ENCODE peak calls at places on chromosome 12, in six cellular contexts. X, M, Q, I, N and G are unnamed samples.

GRCh38 chr12:21169878-21170472 is 39.0 kb downstream of the SLCO1B1 start:
- DNase-seq in I (no peak), Q (peak; percentile 97), M (no peak), N (peak; percentile 5), X (peak; percentile 53), G (no peak)

GRCh38 chr12:42568952-42569916 is 20.3 kb downstream of the PRICKLE1 start:
- DNase-seq in N (no peak), I (no peak), M (no peak), Q (peak; percentile 44), X (no peak), G (no peak)

GRCh38 chr12:32983968-32984367 is 87.4 kb upstream of the PKP2 start:
- DNase-seq in Q (peak; percentile 70), M (no peak), N (no peak), I (no peak), X (no peak), G (no peak)

GRCh38 chr12:76784600-76785051 is 20.7 kb downstream of the ZDHHC17 start:
- DNase-seq in Q (no peak), X (no peak), M (no peak), I (no peak), N (no peak), G (no peak)

GRCh38 chr12:90062799-90063198 is 354.2 kb upstream of the ATP2B1 start:
- DNase-seq in X (no peak), M (no peak), I (no peak), N (no peak), Q (no peak), G (no peak)

GRCh38 chr12:24172773-24173447 is 223.4 kb upstream of the SOX5 start:
- DNase-seq in I (no peak), N (no peak), X (no peak), M (no peak), Q (no peak), G (no peak)

GRCh38 chr12:26787125-26787495 is 45.9 kb downstream of the ITPR2 start:
- DNase-seq in X (no peak), M (no peak), I (no peak), Q (peak; percentile 69), N (no peak), G (no peak)

GRCh38 chr12:2306012-2306411 is 253.2 kb downstream of the CACNA1C start:
- DNase-seq in I (no peak), M (no peak), N (no peak), X (no peak), Q (peak; percentile 94), G (no peak)

GRCh38 chr12:75658826-75659823 is 147.7 kb upstream of the KRR1 start:
- DNase-seq in I (no peak), M (no peak), X (peak; percentile 31), Q (no peak), N (no peak), G (no peak)

GRCh38 chr12:126354633-126355032 is 1289.4 kb downstream of the AACS start:
- DNase-seq in N (no peak), X (no peak), I (no peak), M (no peak), Q (no peak), G (no peak)

GRCh38 chr12:130813949-130814348 is 25.1 kb downstream of the STX2 start:
- DNase-seq in N (no peak), Q (no peak), M (no peak), I (no peak), X (no peak), G (no peak)

GRCh38 chr12:78099806-78100205 is 269.1 kb downstream of the NAV3 start:
- DNase-seq in N (no peak), I (no peak), X (no peak), Q (no peak), M (no peak), G (no peak)

GRCh38 chr12:124151583-124151982 is 143.3 kb upstream of the RFLNA start:
- DNase-seq in X (no peak), M (no peak), Q (no peak), N (no peak), I (no peak), G (no peak)

GRCh38 chr12:92404259-92404894 is 258.7 kb upstream of the BTG1 start:
- DNase-seq in N (no peak), X (no peak), Q (no peak), I (no peak), M (no peak), G (no peak)

DNA sequence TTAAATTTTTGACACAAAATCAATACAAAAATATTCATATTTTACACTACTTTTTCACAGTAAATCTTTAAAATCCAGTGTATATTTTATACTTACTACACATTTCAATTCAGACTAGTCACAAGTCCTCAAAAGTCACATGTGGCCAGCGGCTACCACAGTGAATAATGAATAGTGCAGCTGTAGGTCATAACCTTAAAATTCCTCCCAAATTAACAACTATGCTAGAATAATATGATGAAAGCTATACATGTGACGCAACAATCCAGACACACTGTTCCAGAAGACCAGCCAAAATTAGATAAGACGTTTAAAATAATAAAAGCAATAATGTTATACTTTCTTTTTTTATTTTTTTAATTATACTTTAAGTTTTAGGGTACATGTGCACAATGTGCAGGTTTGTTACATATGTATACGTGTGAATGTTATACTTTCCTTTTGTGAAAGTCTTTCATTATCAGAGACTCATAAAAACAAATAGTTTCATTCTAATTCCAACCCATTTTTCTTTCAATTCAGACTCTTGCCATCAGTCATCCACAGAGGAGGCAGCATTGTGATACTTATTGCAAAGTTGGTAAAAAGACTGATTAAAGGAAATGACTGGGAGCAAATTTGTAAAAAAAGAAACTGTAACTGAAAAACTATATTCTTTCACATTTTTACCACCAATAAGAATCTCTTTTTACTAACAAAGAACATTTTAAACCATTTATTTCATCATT is 67.0 kb downstream of the C2CD5 start:
- DNase-seq in N (no peak), Q (no peak), M (no peak), I (no peak), X (no peak), G (no peak)
- H3K4me1 ChIP-seq in N (no peaks in the 10 kb centered on the region), Q (no peaks in the 10 kb centered on the region), M (no peaks in the 10 kb centered on the region), I (no peaks in the 10 kb centered on the region), X (no peaks in the 10 kb centered on the region), G (no peaks in the 10 kb centered on the region)

GRCh38 chr12:6346235-6346832 is 4.5 kb upstream of the TNFRSF1A start:
- DNase-seq in N (no peak), M (no peak), Q (no peak), X (no peak), I (no peak), G (no peak)

GRCh38 chr12:6346942-6347341 is 5.1 kb upstream of the TNFRSF1A start:
- DNase-seq in I (no peak), X (no peak), N (no peak), Q (no peak), M (no peak), G (no peak)

GRCh38 chr12:6343518-6343917 is 1.6 kb upstream of the TNFRSF1A start:
- DNase-seq in M (no peak), N (no peak), I (no peak), Q (no peak), X (no peak), G (no peak)

GRCh38 chr12:6347367-6348338 is 5.8 kb upstream of the TNFRSF1A start:
- DNase-seq in I (no peak), M (no peak), X (no peak), N (no peak), Q (no peak), G (peak; percentile 86)

DNA sequence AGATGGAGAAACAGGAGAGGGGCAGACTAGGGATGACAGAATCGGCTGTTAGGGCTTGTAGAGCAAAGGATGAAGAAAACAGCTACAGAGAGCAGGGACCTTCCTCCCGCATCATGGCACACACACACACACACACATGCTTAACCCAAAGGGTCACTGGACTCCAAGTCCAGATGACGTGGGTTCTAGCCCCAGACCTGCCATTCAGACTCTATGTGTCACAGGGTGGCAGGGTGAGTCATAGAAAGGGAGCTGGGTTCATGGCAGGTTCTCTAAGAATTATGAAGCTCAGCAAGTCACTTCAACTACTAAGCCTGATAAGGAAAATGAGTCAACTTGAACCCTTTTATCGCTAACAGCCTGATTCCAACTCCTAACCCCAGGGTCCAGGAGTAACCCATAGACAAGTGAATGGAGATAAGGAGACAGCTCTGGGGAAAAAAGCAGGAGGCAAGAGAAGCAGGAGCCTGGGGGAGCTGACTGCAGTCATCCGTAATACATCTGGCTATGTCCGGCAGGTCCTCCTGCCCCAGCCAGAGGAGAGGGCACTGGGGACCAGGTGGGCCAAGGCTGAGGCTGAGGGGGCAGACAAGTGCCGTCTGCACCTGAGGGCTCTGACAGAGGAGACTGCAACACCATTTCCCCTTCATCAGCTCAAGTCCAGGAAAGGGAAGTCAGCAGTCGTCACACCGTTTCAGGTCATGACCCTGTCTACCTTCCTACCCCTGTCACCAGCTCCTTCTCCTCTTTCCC is 3.6 kb upstream of the TNFRSF1A start:
- DNase-seq in X (peak; percentile 76), N (peak; percentile 90), M (no peak), I (peak; percentile 73), Q (no peak), G (peak; percentile 86)
- H3K4me1 ChIP-seq in X (peaks cover 43% of the 10 kb centered on the region), N (peaks cover 49% of the 10 kb centered on the region), M (peaks cover 13% of the 10 kb centered on the region), I (peaks cover 67% of the 10 kb centered on the region), Q (peaks cover 25% of the 10 kb centered on the region), G (peaks cover 41% of the 10 kb centered on the region)

GRCh38 chr12:79552186-79552585 is 138.6 kb downstream of the PAWR start:
- DNase-seq in X (no peak), N (no peak), M (no peak), I (no peak), Q (no peak), G (no peak)

GRCh38 chr12:79557690-79558315 is 133.0 kb downstream of the PAWR start:
- DNase-seq in I (no peak), X (no peak), M (no peak), Q (no peak), N (no peak), G (no peak)

GRCh38 chr12:79553863-79554574 is 136.7 kb downstream of the PAWR start:
- DNase-seq in N (no peak), M (no peak), Q (no peak), X (no peak), I (no peak), G (no peak)

GRCh38 chr12:79558924-79559469 is 131.8 kb downstream of the PAWR start:
- DNase-seq in I (no peak), N (no peak), M (no peak), X (no peak), Q (no peak), G (no peak)

GRCh38 chr12:79555006-79555925 is 135.5 kb downstream of the PAWR start:
- DNase-seq in I (no peak), M (no peak), X (no peak), Q (no peak), N (no peak), G (no peak)
- H3K4me1 ChIP-seq in I (peaks cover 3% of the 10 kb centered on the region), M (peaks cover 9% of the 10 kb centered on the region), X (peaks cover 12% of the 10 kb centered on the region), Q (no peaks in the 10 kb centered on the region), N (peaks cover 23% of the 10 kb centered on the region), G (peaks cover 10% of the 10 kb centered on the region)

DNA sequence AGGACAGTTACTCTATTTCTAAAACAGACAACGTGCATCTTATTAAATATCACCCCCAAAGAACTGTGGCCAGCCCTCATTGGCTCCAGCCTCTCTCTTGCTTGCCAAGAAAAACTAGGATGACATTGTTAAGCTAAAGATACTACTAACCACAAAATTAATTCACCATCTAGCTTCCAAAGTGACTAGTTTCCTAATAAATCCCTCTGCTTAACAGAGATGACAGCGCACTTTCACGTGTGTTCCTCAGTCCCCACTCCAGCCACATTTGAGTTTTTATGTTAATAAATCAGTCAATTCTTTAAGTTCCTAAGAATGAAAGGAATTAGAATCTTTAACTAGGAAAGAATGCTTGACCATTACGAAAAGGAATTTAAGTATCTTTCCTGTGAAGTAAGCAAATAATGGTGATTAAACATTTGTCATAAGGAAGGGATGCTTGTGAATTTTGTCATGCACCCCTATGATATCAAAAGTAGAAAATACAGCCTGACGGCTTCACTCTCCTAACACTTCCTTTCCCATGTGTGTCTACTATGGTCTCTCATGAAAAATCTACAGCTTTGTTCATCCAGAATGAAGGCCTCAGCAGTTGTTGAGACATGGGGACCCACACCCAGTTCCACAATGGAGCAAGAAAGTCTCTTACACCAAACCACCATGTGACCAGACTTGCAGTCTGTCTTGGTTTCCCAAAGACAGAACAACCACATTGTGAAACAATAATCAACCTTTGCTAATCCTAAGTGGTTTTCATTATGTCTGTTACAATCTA is 8.1 kb downstream of the CORO1C start:
- DNase-seq in I (peak; percentile 50), N (peak; percentile 46), M (no peak), X (no peak), Q (no peak), G (no peak)
- H3K4me1 ChIP-seq in I (peaks cover 96% of the 10 kb centered on the region), N (peaks cover 96% of the 10 kb centered on the region), M (peaks cover 14% of the 10 kb centered on the region), X (peaks cover 59% of the 10 kb centered on the region), Q (no peaks in the 10 kb centered on the region), G (peaks cover 14% of the 10 kb centered on the region)